ENCODE peak calls at places on chromosomes 16 and 17, in ten cellular contexts. A is ovary, K is H1, V is transverse colon, Y is erythroblast, L is GM12878, Q is gastrocnemius medialis, B is IMR-90, I is vagina, E is testis. N is an unnamed sample.

GRCh38 chr17:49219987-49220386 is 9.5 kb downstream of the ABI3 start:
- DNase-seq in A (no peak), K (no peak), V (no peak), Y (peak; percentile 43), L (no peak), Q (no peak), B (no peak), I (no peak), E (no peak), N (no peak)

GRCh38 chr17:32755045-32755805 is 121.7 kb downstream of the MYO1D start:
- DNase-seq in A (no peak), K (no peak), V (no peak), Y (peak; percentile 72), L (no peak), Q (no peak), B (peak; percentile 76), I (no peak), E (no peak), N (peak; percentile 6)

GRCh38 chr16:82652826-82653225 is 26.1 kb downstream of the CDH13 start:
- DNase-seq in A (no peak), K (no peak), V (no peak), Y (no peak), L (no peak), Q (no peak), B (no peak), I (no peak), E (no peak), N (no peak)

GRCh38 chr17:77493901-77494663 is 353.3 kb downstream of the SEC14L1 start:
- DNase-seq in A (peak; percentile 12), K (no peak), V (peak; percentile 3), Y (no peak), L (no peak), Q (no peak), B (no peak), I (no peak), E (no peak), N (no peak)

GRCh38 chr17:33854596-33854995 is 400.5 kb upstream of the CCL2 start:
- DNase-seq in A (no peak), K (no peak), V (no peak), Y (no peak), L (no peak), Q (no peak), B (no peak), I (no peak), E (no peak), N (no peak)

GRCh38 chr17:3923466-3924190 is 7.4 kb upstream of the P2RX1 start:
- DNase-seq in A (no peak), K (no peak), V (no peak), Y (no peak), L (no peak), Q (no peak), B (no peak), I (no peak), E (no peak), N (no peak)

GRCh38 chr17:67139784-67140665 is 95.7 kb downstream of the CACNG1 start:
- DNase-seq in A (no peak), K (no peak), V (no peak), Y (peak; percentile 20), L (no peak), Q (no peak), B (peak; percentile 42), I (no peak), E (peak; percentile 36), N (peak; percentile 16)

GRCh38 chr17:76993636-76994035 is 125.4 kb downstream of the MGAT5B start:
- DNase-seq in A (no peak), K (no peak), V (no peak), Y (no peak), L (no peak), Q (no peak), B (no peak), I (no peak), E (no peak), N (no peak)

GRCh38 chr16:8047711-8048110 is 542.6 kb downstream of the TMEM114 start:
- DNase-seq in A (no peak), K (no peak), V (no peak), Y (no peak), L (no peak), Q (no peak), B (no peak), I (no peak), E (no peak), N (no peak)

GRCh38 chr16:35185366-35186044 is 1726.1 kb downstream of the TP53TG3F start:
- DNase-seq in A (no peak), K (no peak), V (no peak), Y (no peak), L (no peak), Q (no peak), B (no peak), I (peak; percentile 89), E (no peak), N (no peak)
- TF ChIP-seq POLR2A in A (no peak), K (no peak), V (no peak), Y (no peak), L (no peak), Q (no peak), B (no peak), I (no peak), E (no peak), N (no peak)

GRCh38 chr17:68288375-68288774 is 2.6 kb downstream of the SLC16A6 start:
- DNase-seq in A (no peak), K (no peak), V (no peak), Y (peak; percentile 15), L (peak; percentile 78), Q (no peak), B (no peak), I (no peak), E (no peak), N (peak; percentile 50)
- TF ChIP-seq POLR2A in A (no peak), K (no peak), V (no peak), Y (no peak), L (no peak), Q (no peak), B (no peak), I (no peak), E (no peak), N (no peak)

DNA sequence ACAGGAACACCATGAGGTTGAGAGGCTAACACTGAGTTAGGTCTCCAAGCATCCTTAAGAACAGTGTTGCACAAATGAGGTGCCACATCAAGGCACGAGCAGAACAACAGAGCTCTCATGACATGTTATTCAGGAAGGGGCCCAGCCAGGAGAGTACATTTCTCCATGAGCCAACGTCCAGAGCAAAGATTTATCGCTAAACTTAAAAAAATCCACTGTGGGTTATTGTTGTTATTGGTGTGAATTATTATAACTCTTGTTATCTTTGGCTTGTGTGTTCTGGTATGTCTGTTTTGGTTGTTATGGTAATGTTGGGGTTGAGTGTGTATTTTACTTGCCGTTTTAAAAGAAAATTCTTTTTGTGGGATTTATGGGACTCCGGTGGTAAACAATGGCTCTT is 68.9 kb upstream of the MSI2 start:
- DNase-seq in A (no peak), K (no peak), V (no peak), Y (no peak), L (no peak), Q (no peak), B (no peak), I (no peak), E (no peak), N (no peak)
- TF ChIP-seq POLR2A in A (no peak), K (no peak), V (no peak), Y (no peak), L (no peak), Q (no peak), B (no peak), I (no peak), E (no peak), N (no peak)

GRCh38 chr16:67562526-67562917 is at the start of gene CTCF:
- DNase-seq in A (no peak), K (no peak), V (peak; percentile 88), Y (peak; percentile 95), L (no peak), Q (peak; percentile 81), B (peak; percentile 81), I (no peak), E (peak; percentile 86), N (no peak)

GRCh38 chr16:67563708-67564468 is 1.6 kb downstream of the CTCF start:
- DNase-seq in A (peak; percentile 37), K (no peak), V (peak; percentile 57), Y (peak; percentile 82), L (no peak), Q (peak; percentile 93), B (peak; percentile 88), I (no peak), E (no peak), N (no peak)

GRCh38 chr16:67561501-67561823 is 864 bp upstream of the CTCF start:
- DNase-seq in A (no peak), K (no peak), V (no peak), Y (no peak), L (no peak), Q (no peak), B (no peak), I (no peak), E (no peak), N (no peak)

GRCh38 chr16:67561824-67562525 is 351 bp upstream of the CTCF start:
- DNase-seq in A (peak; percentile 94), K (peak; percentile 72), V (peak; percentile 97), Y (peak; percentile 99), L (peak; percentile 89), Q (peak; percentile 96), B (peak; percentile 95), I (no peak), E (peak; percentile 96), N (peak; percentile 81)

DNA sequence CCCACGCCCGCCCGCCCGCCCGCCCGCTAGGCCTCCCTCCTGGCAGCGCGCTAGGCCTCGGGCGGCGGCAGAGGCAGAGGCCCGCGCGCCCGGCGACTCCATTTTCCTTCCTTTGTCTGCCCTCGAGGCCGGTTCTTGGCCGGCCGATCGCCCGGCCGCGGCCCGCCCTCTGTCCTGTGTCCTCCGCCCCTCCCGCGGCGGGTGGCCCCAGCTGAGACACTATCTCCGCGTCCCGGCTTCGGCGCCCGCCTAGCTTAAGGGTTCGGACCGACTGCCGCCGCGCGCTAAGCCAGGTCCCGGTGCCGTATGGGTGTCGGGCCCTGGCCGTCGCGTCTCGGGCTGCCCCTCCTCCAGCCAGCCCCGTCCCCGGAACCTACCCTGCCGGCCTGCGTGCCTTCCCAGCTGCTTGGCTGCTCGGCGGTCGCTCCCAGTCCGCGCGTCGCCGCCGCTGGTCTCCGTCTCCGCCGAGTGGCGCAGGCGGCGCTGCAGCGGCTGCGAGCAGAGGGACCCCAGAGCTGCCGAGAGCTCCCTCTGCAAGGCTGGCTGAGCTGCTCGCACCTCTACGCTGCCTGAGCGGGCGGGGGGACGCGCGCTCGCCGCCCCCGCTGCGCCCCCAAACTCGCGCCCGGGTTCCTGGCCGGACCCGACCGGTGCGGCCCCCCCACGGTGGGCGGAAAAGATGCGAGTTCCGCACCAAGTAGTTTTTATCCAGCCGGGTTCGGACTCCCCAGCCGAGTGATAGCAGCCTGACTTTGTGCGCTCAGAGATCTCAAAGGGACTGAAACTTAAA is 787 bp downstream of the CTCF start:
- DNase-seq in A (peak; percentile 74), K (no peak), V (peak; percentile 62), Y (peak; percentile 92), L (no peak), Q (peak; percentile 43), B (peak; percentile 33), I (no peak), E (peak; percentile 58), N (no peak)
- TF ChIP-seq POLR2A in A (peak; percentile 16), K (peak; percentile 70), V (peak; percentile 59), Y (peak; percentile 25), L (peak; percentile 92), Q (no peak), B (peak; percentile 19), I (no peak), E (no peak), N (no peak)